ENCODE peak calls at places on chromosomes 6 and 20, in four cellular contexts. M is lower lobe of right lung, K is heart left ventricle, U is thoracic aorta. S is an unnamed sample.

GRCh38 chr6:21738180-21739094 is 144.9 kb downstream of the SOX4 start:
- DNase-seq in U (no peak), K (no peak), M (no peak), S (no peak)

GRCh38 chr20:17905544-17905943 is 63.0 kb downstream of the SNX5 start:
- DNase-seq in M (no peak), K (no peak), U (no peak), S (no peak)

GRCh38 chr20:53070714-53071392 is 98.7 kb downstream of the TSHZ2 start:
- DNase-seq in U (no peak), M (no peak), K (no peak), S (no peak)

GRCh38 chr20:41249781-41250281 is 67.7 kb downstream of the ZHX3 start:
- DNase-seq in K (peak), U (no peak), M (no peak), S (no peak)

GRCh38 chr6:147078602-147079001 is 125.6 kb upstream of the STXBP5 start:
- DNase-seq in K (no peak), U (no peak), M (no peak), S (no peak)

GRCh38 chr6:152458648-152459047 is 178.5 kb downstream of the SYNE1 start:
- DNase-seq in U (no peak), K (no peak), M (no peak), S (no peak)

GRCh38 chr6:45658958-45659357 is 281.2 kb upstream of the SUPT3H start:
- DNase-seq in U (no peak), K (no peak), M (no peak), S (no peak)

GRCh38 chr6:68994561-68994960 is 359.5 kb downstream of the ADGRB3 start:
- DNase-seq in U (no peak), K (no peak), M (no peak), S (no peak)

GRCh38 chr6:170110201-170111140 is 180.4 kb downstream of the DLL1 start:
- DNase-seq in M (no peak), K (peak), U (no peak), S (peak)

GRCh38 chr6:137403855-137404254 is 90.3 kb downstream of the OLIG3 start:
- DNase-seq in U (no peak), K (no peak), M (no peak), S (no peak)

GRCh38 chr6:97697450-97697849 is 414.4 kb upstream of the MMS22L start:
- DNase-seq in U (no peak), K (no peak), M (no peak), S (no peak)

GRCh38 chr6:169328112-169328801 is 74.6 kb upstream of the THBS2 start:
- DNase-seq in M (no peak), K (no peak), U (no peak), S (no peak)

GRCh38 chr6:63740709-63741108 is 105.1 kb downstream of the PHF3 start:
- DNase-seq in M (no peak), K (no peak), U (no peak), S (no peak)

GRCh38 chr6:121522265-121522664 is 86.8 kb downstream of the GJA1 start:
- DNase-seq in U (peak), M (no peak), K (no peak), S (no peak)

GRCh38 chr20:1301031-1301529 is 27.9 kb downstream of the SDCBP2 start:
- DNase-seq in U (no peak), M (no peak), K (no peak), S (no peak)

GRCh38 chr6:170279977-170280688 is 10.7 kb downstream of the DLL1 start:
- DNase-seq in K (no peak), M (peak), U (no peak), S (no peak)

GRCh38 chr20:42889517-42889916 is 300.2 kb downstream of the PTPRT start:
- DNase-seq in K (no peak), M (no peak), U (no peak), S (no peak)

DNA sequence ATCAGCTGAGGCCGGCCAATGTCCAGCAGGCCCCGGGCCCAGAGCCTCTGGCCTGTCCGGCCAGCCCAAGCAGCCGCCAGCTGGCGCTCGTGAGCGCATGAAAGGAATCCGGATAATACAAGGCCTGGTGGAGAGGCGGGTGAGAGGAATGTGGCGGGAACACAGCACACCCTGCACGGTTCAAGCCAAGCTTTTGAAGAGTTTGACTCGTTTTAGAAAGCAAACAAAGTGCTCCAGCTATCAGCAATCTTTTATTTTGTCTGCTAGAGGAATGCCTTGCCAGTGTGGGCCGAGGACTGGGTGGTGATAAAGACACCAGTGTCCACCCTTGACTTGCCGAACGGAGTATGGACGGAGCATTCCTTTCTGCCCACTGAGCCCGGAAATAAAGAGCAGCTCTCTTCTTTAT is 9.3 kb upstream of the NEDD9 start:
- DNase-seq in M (peak), U (peak), K (peak), S (no peak)
- TF ChIP-seq CTCF in M (peak), U (peak), K (peak), S (no peak)

GRCh38 chr20:258963-259362 is 1.4 kb downstream of the DEFB132 start:
- DNase-seq in K (no peak), M (no peak), U (no peak), S (no peak)
- TF ChIP-seq CTCF in K (no peak), M (peak), U (no peak), S (no peak)

GRCh38 chr6:35731736-35732532 is 4.9 kb upstream of the ARMC12 start:
- DNase-seq in M (peak), U (peak), K (peak), S (peak)
- TF ChIP-seq CTCF in M (peak), U (no peak), K (no peak), S (no peak)

GRCh38 chr6:24060982-24061754 is 64.8 kb upstream of the NRSN1 start:
- DNase-seq in U (no peak), K (no peak), M (no peak), S (no peak)

GRCh38 chr6:24069546-24069945 is 56.5 kb upstream of the NRSN1 start:
- DNase-seq in K (no peak), U (no peak), M (no peak), S (no peak)

GRCh38 chr6:24064832-24065231 is 61.2 kb upstream of the NRSN1 start:
- DNase-seq in M (no peak), K (no peak), U (no peak), S (no peak)

GRCh38 chr6:24064106-24064505 is 61.9 kb upstream of the NRSN1 start:
- DNase-seq in U (no peak), K (no peak), M (no peak), S (no peak)
- TF ChIP-seq CTCF in U (no peak), K (no peak), M (peak), S (no peak)

GRCh38 chr6:98944168-98944567 is 3.6 kb downstream of the FBXL4 start:
- DNase-seq in M (no peak), U (no peak), K (no peak), S (no peak)

GRCh38 chr6:98944598-98945011 is 3.1 kb downstream of the FBXL4 start:
- DNase-seq in U (no peak), K (no peak), M (no peak), S (no peak)

GRCh38 chr6:98945311-98946005 is 2.3 kb downstream of the FBXL4 start:
- DNase-seq in K (no peak), U (no peak), M (no peak), S (no peak)

GRCh38 chr6:98941319-98941718 is 6.4 kb downstream of the FBXL4 start:
- DNase-seq in M (no peak), K (no peak), U (no peak), S (no peak)

DNA sequence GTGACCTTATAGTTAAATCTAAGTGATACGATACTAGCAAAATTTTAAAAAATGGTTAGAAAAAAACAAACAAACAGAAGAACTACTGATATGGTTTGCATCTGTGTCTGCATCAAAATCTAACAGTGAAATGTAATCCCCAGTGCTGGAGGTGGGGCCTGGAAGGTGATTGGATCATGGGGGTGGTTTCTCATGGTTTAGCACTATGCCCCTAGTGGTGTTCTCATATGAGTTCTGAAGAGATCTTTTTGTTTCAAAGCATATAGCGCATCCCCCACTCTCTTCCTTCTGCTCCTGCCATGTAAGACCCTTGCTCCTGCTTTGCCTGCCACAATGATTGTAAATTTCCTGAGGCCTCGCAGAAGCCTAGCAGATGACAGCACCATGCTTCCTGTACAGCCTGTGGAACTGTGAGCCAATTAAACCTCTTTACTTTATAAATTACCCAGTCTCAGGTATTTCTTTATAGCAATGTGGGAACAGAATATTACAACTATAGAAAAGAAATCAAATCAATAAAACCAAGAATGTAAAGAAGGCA is 5.4 kb downstream of the FBXL4 start:
- DNase-seq in U (no peak), K (no peak), M (no peak), S (no peak)
- TF ChIP-seq CTCF in U (no peak), K (no peak), M (no peak), S (no peak)

DNA sequence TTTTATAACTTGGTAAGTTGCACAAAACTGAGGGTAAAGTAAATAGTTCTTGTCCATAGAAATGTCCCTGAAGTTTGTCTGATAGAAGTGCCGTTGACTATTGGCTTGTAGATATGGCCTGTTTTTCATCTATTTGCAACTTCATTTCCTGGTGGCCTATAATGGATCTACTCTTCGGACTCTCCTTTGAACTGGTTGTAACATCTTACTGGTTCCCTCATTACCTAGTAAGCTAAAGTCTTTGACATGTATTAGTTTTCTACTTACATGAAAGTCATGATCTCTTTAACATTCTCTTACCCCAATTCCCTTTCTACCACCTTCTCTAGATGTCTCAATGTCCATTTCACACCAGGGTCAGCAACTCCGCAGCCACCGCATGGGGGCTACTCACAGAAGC is 146.3 kb downstream of the GRM4 start:
- DNase-seq in U (no peak), M (peak), K (no peak), S (no peak)
- TF ChIP-seq CTCF in U (no peak), M (no peak), K (no peak), S (no peak)

GRCh38 chr6:160069050-160069454 is 52.6 kb upstream of the SLC22A1 start:
- DNase-seq in U (no peak), K (no peak), M (no peak), S (no peak)
- TF ChIP-seq CTCF in U (no peak), K (no peak), M (no peak), S (no peak)

DNA sequence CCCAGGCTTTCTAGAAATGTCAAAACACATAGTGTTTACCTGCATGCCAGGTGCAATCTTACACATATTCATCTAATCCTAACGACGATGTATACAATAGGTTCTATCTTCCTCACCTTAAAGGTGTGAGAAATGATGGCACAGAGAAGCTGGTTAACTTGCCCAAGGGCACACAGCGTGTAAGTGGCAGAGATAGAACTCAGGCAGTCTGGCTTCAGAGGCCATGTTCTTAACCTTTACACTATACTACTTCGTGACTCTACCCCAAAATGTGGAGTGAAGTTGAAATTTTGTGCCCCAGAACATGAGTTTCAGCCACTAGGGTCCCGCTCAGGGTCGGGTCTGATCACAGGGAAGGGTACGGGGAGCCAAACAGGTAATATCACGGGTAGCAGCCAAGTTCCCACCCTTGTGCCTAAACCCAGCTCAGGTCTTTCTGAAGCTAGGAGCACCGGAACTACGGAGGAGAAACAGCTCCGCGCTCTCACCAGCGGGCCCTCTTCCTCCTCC is 523 bp downstream of the VPS52 start:
- DNase-seq in U (no peak), K (no peak), M (no peak), S (no peak)
- TF ChIP-seq CTCF in U (no peak), K (no peak), M (no peak), S (no peak)

DNA sequence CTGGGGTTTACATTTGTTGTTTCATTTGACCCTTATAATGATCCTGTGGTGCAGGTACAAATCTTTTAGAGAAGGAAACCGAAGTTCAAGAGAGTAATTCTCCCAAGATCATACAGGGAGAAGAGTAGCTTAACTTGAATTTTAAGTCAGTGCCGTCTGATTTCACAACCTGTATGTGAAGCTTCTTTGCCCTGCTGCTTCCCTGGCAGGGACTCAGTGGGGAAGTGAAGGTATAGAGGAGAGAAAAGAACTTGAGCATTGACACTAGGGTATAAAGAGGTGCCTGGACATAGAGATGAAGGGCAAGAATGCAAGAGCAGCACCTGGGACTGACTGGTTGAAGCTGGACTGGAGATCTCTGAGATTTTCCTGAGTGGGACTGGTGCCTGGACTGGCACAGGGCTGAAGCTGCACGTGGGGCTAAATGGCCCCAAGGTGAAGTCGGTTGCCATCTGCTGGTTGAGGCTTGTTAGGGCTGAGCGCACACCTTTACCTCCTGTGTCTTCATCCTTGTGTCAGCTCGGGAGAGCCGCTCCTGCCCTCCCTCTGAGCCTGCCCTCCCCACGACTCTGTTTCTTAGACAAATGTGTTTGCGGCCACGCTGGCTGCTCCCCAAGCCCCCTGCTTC is 41.8 kb downstream of the FARS2 start:
- DNase-seq in U (no peak), K (peak), M (peak), S (no peak)
- TF ChIP-seq CTCF in U (no peak), K (peak), M (peak), S (no peak)

DNA sequence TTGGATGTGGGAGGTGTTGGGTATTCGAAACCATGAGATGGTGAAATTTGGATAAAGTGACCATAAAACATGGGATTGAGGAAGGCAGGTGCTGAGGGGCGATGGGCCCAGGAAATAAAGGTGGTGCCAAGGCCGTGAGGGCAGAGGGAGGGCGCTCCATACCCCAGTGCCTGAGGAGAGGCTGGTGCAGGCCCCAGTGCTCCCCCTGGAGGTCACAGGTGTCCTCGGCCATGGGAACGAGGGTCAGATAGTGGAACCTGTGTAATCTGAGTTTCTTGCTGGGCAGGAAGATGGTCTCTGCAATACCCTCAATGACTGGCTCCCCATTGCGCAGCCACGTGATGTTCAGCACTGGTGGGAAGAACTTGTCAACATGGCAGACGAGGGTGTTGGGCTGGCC is 16.2 kb downstream of the HLA-DPB1 start:
- DNase-seq in M (peak), U (no peak), K (no peak), S (no peak)
- TF ChIP-seq CTCF in M (peak), U (peak), K (peak), S (no peak)